ENCODE peak calls at places on chromosomes 4 and X, in ten cellular contexts. B is GM13976; H is cardiac fibroblast; Z is NCI-H2029; O is BJ; E is M059J; T is iris pigment epithelial cell; L is EH; W is astrocyte of the spinal cord; K is activated naive CD4-positive, alpha-beta T cell treated with anti-CD3 and anti-CD28 coated beads, Interleukin-2, amount 50 U/mL, for 72 hours. C is an unnamed sample.

GRCh38 chr4:56871357-56871993 is 36.2 kb upstream of the REST start:
- DNase-seq in B (no peak), H (peak), Z (peak), O (no peak), E (peak), T (peak), L (peak), W (peak), K (no peak), C (no peak)

GRCh38 chr4:86482851-86483490 is 111.1 kb upstream of the PTPN13 start:
- DNase-seq in B (no peak), H (no peak), Z (no peak), O (no peak), E (peak), T (peak), L (peak), W (peak), K (no peak), C (no peak)

GRCh38 chr4:53764761-53765490 is 173.6 kb upstream of the LNX1 start:
- DNase-seq in B (no peak), H (no peak), Z (no peak), O (no peak), E (peak), T (peak), L (peak), W (no peak), K (no peak), C (no peak)

GRCh38 chrX:39753296-39753996 is 344.3 kb downstream of the BCOR start:
- DNase-seq in B (no peak), H (peak), Z (peak), O (no peak), E (peak), T (peak), L (peak), W (no peak), K (no peak), C (no peak)

GRCh38 chr4:110165382-110166285 is 32.8 kb downstream of the ELOVL6 start:
- DNase-seq in B (no peak), H (peak), Z (peak), O (peak), E (peak), T (peak), L (peak), W (peak), K (no peak), C (no peak)

GRCh38 chr4:1492636-1493539 is 86.6 kb upstream of the NKX1-1 start:
- DNase-seq in B (no peak), H (no peak), Z (no peak), O (no peak), E (no peak), T (no peak), L (no peak), W (no peak), K (peak), C (peak)

GRCh38 chr4:128229458-128229805 is 58.2 kb downstream of the PGRMC2 start:
- DNase-seq in B (no peak), H (peak), Z (no peak), O (no peak), E (peak), T (peak), L (no peak), W (no peak), K (no peak), C (no peak)

GRCh38 chr4:85744950-85745349 is 270.0 kb downstream of the ARHGAP24 start:
- DNase-seq in B (no peak), H (no peak), Z (no peak), O (no peak), E (peak), T (peak), L (peak), W (peak), K (no peak), C (no peak)

GRCh38 chrX:17361620-17362019 is 13.4 kb upstream of the NHS start:
- DNase-seq in B (no peak), H (no peak), Z (no peak), O (no peak), E (no peak), T (no peak), L (peak), W (no peak), K (no peak), C (no peak)

GRCh38 chr4:47933798-47934197 is 19.4 kb upstream of the NFXL1 start:
- DNase-seq in B (peak), H (peak), Z (peak), O (no peak), E (peak), T (peak), L (peak), W (peak), K (no peak), C (no peak)

GRCh38 chrX:37405954-37406353 is 56.8 kb downstream of the PRRG1 start:
- DNase-seq in B (no peak), H (peak), Z (no peak), O (no peak), E (peak), T (peak), L (peak), W (peak), K (no peak), C (no peak)

GRCh38 chrX:153964105-153964504 is 7.5 kb downstream of the HCFC1 start:
- DNase-seq in B (no peak), H (no peak), Z (no peak), O (no peak), E (no peak), T (no peak), L (no peak), W (no peak), K (no peak), C (no peak)

GRCh38 chr4:8308856-8309771 is 39.6 kb downstream of the HTRA3 start:
- DNase-seq in B (no peak), H (peak), Z (no peak), O (no peak), E (no peak), T (peak), L (no peak), W (no peak), K (no peak), C (no peak)

GRCh38 chrX:6778547-6779231 is 243.8 kb upstream of the VCX3A start:
- DNase-seq in B (no peak), H (no peak), Z (no peak), O (no peak), E (peak), T (no peak), L (no peak), W (no peak), K (no peak), C (no peak)

GRCh38 chrX:148871422-148872152 is 371.2 kb downstream of the AFF2 start:
- DNase-seq in B (no peak), H (peak), Z (no peak), O (peak), E (peak), T (peak), L (peak), W (peak), K (no peak), C (no peak)

GRCh38 chr4:182818926-182819730 is 98.1 kb downstream of the DCTD start:
- DNase-seq in B (no peak), H (no peak), Z (no peak), O (no peak), E (no peak), T (no peak), L (no peak), W (no peak), K (no peak), C (no peak)

GRCh38 chrX:13893826-13894225 is 76.9 kb upstream of the GPM6B start:
- DNase-seq in B (no peak), H (peak), Z (no peak), O (no peak), E (no peak), T (no peak), L (no peak), W (peak), K (no peak), C (no peak)

GRCh38 chr4:185093573-185093972 is 49.5 kb upstream of the SLC25A4 start:
- DNase-seq in B (no peak), H (no peak), Z (no peak), O (no peak), E (no peak), T (no peak), L (no peak), W (no peak), K (no peak), C (no peak)

GRCh38 chr4:149306537-149306936 is 509.1 kb downstream of the IQCM start:
- DNase-seq in B (no peak), H (no peak), Z (no peak), O (no peak), E (no peak), T (no peak), L (no peak), W (no peak), K (no peak), C (no peak)

GRCh38 chr4:183909187-183909586 is 4.1 kb downstream of the STOX2 start:
- DNase-seq in B (no peak), H (no peak), Z (no peak), O (no peak), E (no peak), T (no peak), L (no peak), W (no peak), K (no peak), C (no peak)

GRCh38 chr4:74056114-74056857 is 17.8 kb upstream of the CXCL3 start:
- DNase-seq in B (no peak), H (peak), Z (no peak), O (no peak), E (peak), T (peak), L (peak), W (peak), K (no peak), C (no peak)

GRCh38 chrX:15334561-15334960 is 762 bp downstream of the PIGA start:
- DNase-seq in B (peak), H (peak), Z (no peak), O (no peak), E (peak), T (peak), L (peak), W (peak), K (no peak), C (no peak)

GRCh38 chr4:90078440-90078839 is 48.8 kb upstream of the CCSER1 start:
- DNase-seq in B (no peak), H (no peak), Z (no peak), O (no peak), E (no peak), T (peak), L (no peak), W (no peak), K (no peak), C (no peak)

GRCh38 chr4:73707918-73708577 is 32.3 kb upstream of the CXCL8 start:
- DNase-seq in B (no peak), H (peak), Z (no peak), O (peak), E (peak), T (peak), L (peak), W (peak), K (no peak), C (no peak)

GRCh38 chrX:24651783-24652182 is 4.6 kb upstream of the PCYT1B start:
- DNase-seq in B (no peak), H (no peak), Z (no peak), O (no peak), E (no peak), T (no peak), L (no peak), W (no peak), K (no peak), C (no peak)